ENCODE peak calls at places on chromosomes 12 and 14, in six cellular contexts. D, Q, E, Y, X and C are unnamed samples.

GRCh38 chr14:74348735-74349463 is 628 bp downstream of the VRTN start:
- DNase-seq in Q (no peak), Y (peak), X (no peak), D (no peak), E (no peak), C (no peak)

GRCh38 chr14:104214411-104214810 is 76.0 kb downstream of the KIF26A start:
- DNase-seq in Y (no peak), Q (no peak), D (no peak), X (peak), E (no peak), C (no peak)

GRCh38 chr12:123654129-123654701 is 16.7 kb upstream of the TCTN2 start:
- DNase-seq in D (no peak), Y (no peak), X (no peak), Q (no peak), E (no peak), C (no peak)

GRCh38 chr12:100935929-100936328 is 141.4 kb downstream of the ANO4 start:
- DNase-seq in E (no peak), D (no peak), X (no peak), Y (no peak), Q (no peak), C (no peak)

GRCh38 chr14:72495668-72496067 is 398.2 kb downstream of the DPF3 start:
- DNase-seq in D (no peak), X (no peak), E (no peak), Q (peak), Y (no peak), C (no peak)

GRCh38 chr14:90483551-90483950 is 86.7 kb downstream of the CALM1 start:
- DNase-seq in Y (no peak), X (peak), D (no peak), Q (no peak), E (no peak), C (peak)

GRCh38 chr12:70366581-70367267 is 634 bp downstream of the KCNMB4 start:
- DNase-seq in E (peak), D (peak), Q (peak), Y (peak), X (peak), C (peak)

GRCh38 chr14:70394674-70395073 is 22.2 kb downstream of the SYNJ2BP start:
- DNase-seq in D (no peak), E (no peak), Y (no peak), Q (no peak), X (no peak), C (no peak)

GRCh38 chr14:69827560-69827959 is 30.5 kb upstream of the SLC10A1 start:
- DNase-seq in Y (no peak), X (no peak), D (no peak), Q (no peak), E (no peak), C (peak)

GRCh38 chr12:68733661-68734071 is 12.3 kb upstream of the SLC35E3 start:
- DNase-seq in Q (peak), X (no peak), Y (no peak), E (no peak), D (no peak), C (no peak)

GRCh38 chr14:42533476-42533875 is 926.8 kb downstream of the LRFN5 start:
- DNase-seq in D (no peak), E (no peak), Q (no peak), Y (no peak), X (no peak), C (no peak)

GRCh38 chr14:69941768-69942742 is 62.8 kb downstream of the SMOC1 start:
- DNase-seq in Q (no peak), Y (no peak), E (no peak), D (no peak), X (no peak), C (no peak)

GRCh38 chr14:53537421-53538315 is 384.5 kb upstream of the DDHD1 start:
- DNase-seq in X (peak), D (no peak), Q (peak), E (no peak), Y (no peak), C (no peak)

GRCh38 chr14:63899953-63900352 is 47.1 kb downstream of the SYNE2 start:
- DNase-seq in X (no peak), Q (no peak), D (no peak), E (no peak), Y (no peak), C (no peak)

GRCh38 chr12:99259040-99259934 is 388.3 kb upstream of the GARIN6 start:
- DNase-seq in X (no peak), Q (no peak), E (no peak), Y (no peak), D (no peak), C (no peak)

GRCh38 chr12:95805864-95806669 is 15.5 kb upstream of the NTN4 start:
- DNase-seq in X (no peak), Y (no peak), Q (peak), E (no peak), D (no peak), C (peak)

GRCh38 chr14:67557118-67557517 is 24.0 kb downstream of the PLEKHH1 start:
- DNase-seq in Y (no peak), D (no peak), E (no peak), X (no peak), Q (peak), C (peak)

GRCh38 chr14:24798911-24799310 is 164.9 kb upstream of the GZMB start:
- DNase-seq in E (no peak), X (no peak), Y (no peak), D (no peak), Q (no peak), C (no peak)

GRCh38 chr12:132428872-132429121 is 61.2 kb upstream of the FBRSL1 start:
- DNase-seq in E (no peak), Y (no peak), Q (no peak), X (no peak), D (no peak), C (no peak)

GRCh38 chr12:93886533-93887511 is 209.6 kb downstream of the CRADD start:
- DNase-seq in Y (no peak), E (no peak), Q (peak), D (no peak), X (no peak), C (no peak)

GRCh38 chr12:110330544-110330943 is 49.5 kb downstream of the ATP2A2 start:
- DNase-seq in Q (peak), Y (no peak), X (no peak), D (no peak), E (no peak), C (no peak)

GRCh38 chr14:61750708-61751474 is 11.3 kb upstream of the SNAPC1 start:
- DNase-seq in Y (peak), E (peak), Q (peak), X (peak), D (peak), C (peak)

GRCh38 chr12:98968896-98969295 is 323.8 kb downstream of the APAF1 start:
- DNase-seq in Y (no peak), X (no peak), E (no peak), Q (no peak), D (peak), C (no peak)

DNA sequence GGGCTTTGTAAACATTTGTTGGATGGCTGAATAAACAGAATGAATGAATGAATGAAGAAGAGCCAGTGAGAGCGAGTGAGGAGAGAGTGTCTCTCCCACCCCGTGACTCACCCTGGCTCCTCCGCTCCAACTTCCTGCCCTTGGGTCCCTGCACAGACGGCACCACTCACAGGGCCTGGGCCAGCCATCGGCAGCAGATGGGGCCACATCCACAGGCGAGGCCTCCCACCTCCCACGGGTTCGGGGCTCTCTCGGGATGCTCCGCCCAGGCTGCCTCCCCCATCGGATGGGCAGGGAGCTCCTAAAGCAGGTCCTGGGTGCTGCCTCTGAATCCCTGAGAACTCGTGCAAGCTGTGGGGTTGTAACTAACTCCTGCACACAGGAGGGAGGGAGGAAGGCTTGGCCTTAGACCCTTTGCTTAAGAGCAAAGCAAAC is 41.3 kb downstream of the CCNK start:
- DNase-seq in D (no peak), E (no peak), Y (no peak), Q (peak), X (no peak), C (no peak)
- TF ChIP-seq CTCF in D (no peak), E (no peak), Y (no peak), Q (no peak), X (no peak), C (no peak)

DNA sequence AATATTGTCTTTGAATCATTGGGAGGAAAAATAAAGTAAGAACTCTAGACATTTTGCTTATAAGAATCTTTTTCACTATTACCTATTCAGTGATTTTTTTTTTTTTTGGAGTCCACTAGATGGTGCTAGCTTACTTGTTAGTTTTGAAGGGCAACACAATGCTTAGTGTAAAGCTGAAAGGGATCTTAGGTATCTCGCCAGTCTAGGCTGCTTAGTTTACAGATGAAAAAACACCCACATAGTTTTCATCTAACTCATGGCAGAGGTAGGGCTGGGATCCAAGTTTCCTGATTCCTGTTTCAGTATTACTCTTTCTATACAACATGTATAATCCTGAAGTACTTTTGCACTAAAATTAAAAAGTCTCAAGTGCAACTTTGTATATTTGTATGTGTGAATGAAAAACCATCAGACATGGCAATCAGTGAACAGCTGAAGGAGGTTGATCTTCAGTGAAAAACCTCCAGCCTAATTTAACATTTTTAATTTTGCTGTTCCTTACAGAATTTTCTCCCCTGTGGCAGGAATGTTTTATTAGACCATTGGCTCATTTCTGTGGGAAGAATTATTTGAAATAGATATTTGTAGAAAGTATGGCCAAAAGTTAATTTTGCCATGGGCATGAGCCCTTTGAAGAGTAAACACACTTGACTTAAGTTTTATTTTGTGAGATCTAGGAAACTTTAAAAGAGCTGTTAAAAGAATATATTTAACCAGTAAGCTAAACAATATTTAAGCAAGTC is 40.7 kb downstream of the LRRIQ1 start:
- DNase-seq in Y (no peak), Q (peak), D (no peak), X (no peak), E (peak), C (no peak)
- TF ChIP-seq CTCF in Y (no peak), Q (peak), D (peak), X (peak), E (peak), C (no peak)

GRCh38 chr14:93929657-93930056 is 2.5 kb downstream of the FAM181A start:
- DNase-seq in E (no peak), Q (no peak), D (no peak), Y (no peak), X (no peak), C (no peak)
- TF ChIP-seq CTCF in E (no peak), Q (no peak), D (no peak), Y (no peak), X (no peak), C (no peak)

GRCh38 chr14:23446291-23446851 is 10.9 kb upstream of the MYH7 start:
- DNase-seq in E (no peak), Q (no peak), X (peak), D (no peak), Y (no peak), C (no peak)
- TF ChIP-seq CTCF in E (no peak), Q (no peak), X (peak), D (no peak), Y (no peak), C (no peak)

GRCh38 chr12:49675137-49675536 is 32.1 kb downstream of the FMNL3 start:
- DNase-seq in E (no peak), D (no peak), Y (no peak), X (no peak), Q (no peak), C (peak)

GRCh38 chr12:49672351-49673181 is 34.6 kb downstream of the FMNL3 start:
- DNase-seq in D (peak), E (no peak), X (no peak), Q (no peak), Y (no peak), C (no peak)

GRCh38 chr12:49674318-49674985 is 32.8 kb downstream of the FMNL3 start:
- DNase-seq in X (no peak), D (no peak), E (no peak), Q (peak), Y (no peak), C (peak)

GRCh38 chr12:49671051-49671765 is 36.0 kb downstream of the FMNL3 start:
- DNase-seq in Y (no peak), Q (no peak), X (peak), E (no peak), D (no peak), C (peak)

DNA sequence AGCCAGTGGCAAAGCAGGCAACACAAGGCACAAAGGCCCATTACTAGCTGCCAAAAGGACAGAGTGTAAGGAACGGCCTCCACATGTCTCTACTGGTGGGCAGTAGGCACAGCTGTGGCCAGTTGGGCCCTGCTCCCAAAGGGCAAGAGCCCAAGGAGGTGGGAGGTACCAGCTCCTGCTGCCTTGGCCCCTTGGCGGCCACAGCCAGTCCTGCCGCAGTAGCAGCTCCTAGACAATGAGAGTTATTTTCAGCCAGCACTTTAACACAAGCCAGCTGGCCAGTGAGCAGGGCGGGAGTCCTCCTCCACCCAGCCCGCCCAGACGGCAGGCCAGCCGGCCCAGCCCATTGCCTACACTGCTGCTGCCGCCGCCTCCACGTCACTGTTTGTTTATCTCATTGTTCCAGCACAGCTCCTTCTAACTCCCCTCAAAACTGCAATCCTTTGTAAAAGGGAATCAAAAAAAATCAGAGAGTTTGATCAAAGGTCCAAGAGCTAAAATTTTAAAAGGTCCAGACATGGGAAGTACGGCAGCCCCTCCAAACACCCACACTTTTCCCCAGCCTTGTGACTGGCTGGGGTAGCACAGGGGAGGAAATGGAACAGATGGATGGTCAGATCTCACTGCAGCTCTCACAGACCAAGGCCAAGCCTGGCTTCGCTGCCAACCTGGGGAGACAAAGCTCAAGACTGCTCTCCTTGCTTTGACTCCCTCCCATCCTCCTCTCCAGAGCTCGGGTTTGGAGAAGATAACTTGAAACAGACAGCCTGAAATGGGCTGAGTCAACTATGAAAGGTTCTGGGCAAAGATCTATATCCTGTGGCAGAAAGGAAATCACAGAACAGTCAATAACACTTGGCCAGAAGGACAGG is 33.5 kb downstream of the FMNL3 start:
- DNase-seq in X (peak), Y (peak), E (no peak), D (peak), Q (peak), C (no peak)
- TF ChIP-seq CTCF in X (peak), Y (no peak), E (no peak), D (peak), Q (peak), C (no peak)

GRCh38 chr12:5073054-5073453 is 29.4 kb downstream of the KCNA5 start:
- DNase-seq in D (no peak), Y (no peak), Q (no peak), E (no peak), X (no peak), C (no peak)
- TF ChIP-seq CTCF in D (no peak), Y (no peak), Q (peak), E (no peak), X (no peak), C (no peak)